ENCODE peak calls at places on chromosome 1, in six cellular contexts. X is IMR-90, Z is H9, W is neuronal stem cell, U is trophoblast cell, J is H1. B is an unnamed sample.

GRCh38 chr1:100510441-100510840 is 27.5 kb upstream of the GPR88 start:
- DNase-seq in X (no peak), Z (no peak), W (no peak), U (no peak), J (no peak), B (no peak)

GRCh38 chr1:220001095-220001501 is 45.2 kb downstream of the EPRS1 start:
- DNase-seq in X (peak), Z (no peak), W (no peak), U (no peak), J (no peak), B (no peak)

GRCh38 chr1:27416387-27417111 is 24.1 kb downstream of the GPR3 start:
- DNase-seq in X (peak), Z (peak), W (no peak), U (peak), J (no peak), B (peak)

GRCh38 chr1:2031546-2032540 is 12.7 kb downstream of the GABRD start:
- DNase-seq in X (no peak), Z (no peak), W (no peak), U (no peak), J (no peak), B (no peak)

GRCh38 chr1:154975409-154976205 is 1.1 kb downstream of the CKS1B start:
- DNase-seq in X (peak), Z (no peak), W (no peak), U (peak), J (no peak), B (peak)

GRCh38 chr1:67338642-67339041 is 31.0 kb downstream of the IL12RB2 start:
- DNase-seq in X (peak), Z (no peak), W (no peak), U (no peak), J (no peak), B (no peak)

GRCh38 chr1:54239603-54240002 is 39.6 kb downstream of the MRPL37 start:
- DNase-seq in X (no peak), Z (no peak), W (no peak), U (no peak), J (no peak), B (no peak)

GRCh38 chr1:43619996-43620920 is 29.7 kb upstream of the KDM4A start:
- DNase-seq in X (no peak), Z (no peak), W (no peak), U (no peak), J (no peak), B (no peak)

DNA sequence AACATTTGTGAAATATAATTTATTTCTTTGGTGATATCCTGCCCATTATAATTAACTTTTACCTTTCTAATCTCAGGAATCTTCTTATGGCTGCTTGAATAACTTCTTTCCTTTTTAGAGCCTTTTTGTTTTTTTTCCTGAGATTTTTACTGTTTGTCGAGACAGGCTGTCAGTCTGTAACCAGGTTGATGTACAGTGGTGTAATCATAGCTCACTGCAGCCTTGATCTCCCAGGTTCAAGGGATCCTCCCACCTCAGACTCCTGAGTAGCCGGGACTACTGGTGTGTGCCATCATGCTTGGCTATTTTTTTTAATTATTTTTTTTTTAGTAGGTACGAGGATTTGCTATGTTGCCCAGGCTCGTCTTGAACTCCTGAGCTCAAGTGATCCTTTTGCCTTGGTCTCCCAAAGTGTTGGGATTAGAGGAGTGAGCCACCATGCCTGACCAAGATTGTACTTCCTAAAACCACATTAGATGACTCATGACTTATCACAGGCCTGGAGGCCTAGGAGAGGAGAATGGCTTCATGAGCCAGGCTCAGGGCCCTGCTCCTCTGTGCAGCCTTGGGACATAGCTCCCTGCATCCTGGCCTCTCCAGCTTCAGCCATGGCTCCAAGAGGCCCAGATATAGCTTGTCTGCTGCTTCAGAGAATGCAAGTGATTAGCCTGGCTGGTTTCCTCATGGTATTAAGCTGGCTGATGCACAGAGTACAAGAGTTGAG is 48.6 kb downstream of the CTH start:
- DNase-seq in X (peak), Z (no peak), W (no peak), U (peak), J (no peak), B (peak)
- H3K18ac ChIP-seq in X (no peak), Z (peak), W (no peak), U (no peak), J (no peak), B (no peak)

GRCh38 chr1:224177356-224177999 is 5.6 kb upstream of the DEGS1 start:
- DNase-seq in X (no peak), Z (no peak), W (no peak), U (no peak), J (peak), B (no peak)
- H4K91ac ChIP-seq in X (no peak), Z (no peak), W (no peak), U (no peak), J (peak), B (no peak)

DNA sequence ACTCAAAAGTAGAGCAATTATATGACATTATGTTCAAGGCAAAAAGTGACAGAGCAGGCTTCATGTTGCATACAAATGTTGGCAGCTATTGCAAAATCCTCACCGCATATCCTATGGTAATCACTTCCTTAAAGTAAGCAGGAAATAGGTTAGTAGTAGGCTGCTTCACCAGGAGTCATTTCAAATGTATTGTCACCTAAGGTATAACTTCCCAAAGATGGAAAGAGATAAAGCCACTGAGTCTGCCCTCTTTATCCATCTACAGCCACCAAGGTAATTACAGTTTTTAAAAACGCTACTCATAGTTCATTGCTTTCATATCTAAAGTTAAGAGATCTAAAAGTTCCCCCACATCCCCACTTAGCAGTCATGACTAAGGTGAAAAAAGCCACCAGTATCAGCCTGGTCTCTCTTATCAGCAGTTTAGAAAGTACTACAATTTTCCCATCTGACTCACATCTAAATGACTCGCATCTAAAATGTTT is 31.6 kb upstream of the UBE2U start:
- DNase-seq in X (peak), Z (no peak), W (no peak), U (peak), J (no peak), B (peak)
- H2BK5ac ChIP-seq in X (peak), Z (no peak), W (no peak), U (no peak), J (no peak), B (no peak)

GRCh38 chr1:79695133-79695532 is 688.6 kb upstream of the ADGRL4 start:
- DNase-seq in X (no peak), Z (no peak), W (no peak), U (no peak), J (no peak), B (no peak)
- H3K18ac ChIP-seq in X (no peak), Z (no peak), W (no peak), U (no peak), J (no peak), B (no peak)

GRCh38 chr1:38915352-38915948 is 26.2 kb downstream of the RHBDL2 start:
- DNase-seq in X (peak), Z (no peak), W (no peak), U (peak), J (no peak), B (peak)
- H4K91ac ChIP-seq in X (no peak), Z (no peak), W (no peak), U (no peak), J (no peak), B (no peak)

GRCh38 chr1:32742956-32743355 is 40.4 kb upstream of the SYNC start:
- DNase-seq in X (no peak), Z (no peak), W (no peak), U (no peak), J (no peak), B (no peak)

GRCh38 chr1:32741067-32741416 is 38.5 kb upstream of the SYNC start:
- DNase-seq in X (no peak), Z (no peak), W (no peak), U (no peak), J (no peak), B (no peak)

GRCh38 chr1:32741417-32742131 is 39.0 kb upstream of the SYNC start:
- DNase-seq in X (no peak), Z (no peak), W (no peak), U (no peak), J (peak), B (no peak)

GRCh38 chr1:32743380-32744062 is 41.0 kb upstream of the SYNC start:
- DNase-seq in X (no peak), Z (no peak), W (no peak), U (no peak), J (no peak), B (no peak)

DNA sequence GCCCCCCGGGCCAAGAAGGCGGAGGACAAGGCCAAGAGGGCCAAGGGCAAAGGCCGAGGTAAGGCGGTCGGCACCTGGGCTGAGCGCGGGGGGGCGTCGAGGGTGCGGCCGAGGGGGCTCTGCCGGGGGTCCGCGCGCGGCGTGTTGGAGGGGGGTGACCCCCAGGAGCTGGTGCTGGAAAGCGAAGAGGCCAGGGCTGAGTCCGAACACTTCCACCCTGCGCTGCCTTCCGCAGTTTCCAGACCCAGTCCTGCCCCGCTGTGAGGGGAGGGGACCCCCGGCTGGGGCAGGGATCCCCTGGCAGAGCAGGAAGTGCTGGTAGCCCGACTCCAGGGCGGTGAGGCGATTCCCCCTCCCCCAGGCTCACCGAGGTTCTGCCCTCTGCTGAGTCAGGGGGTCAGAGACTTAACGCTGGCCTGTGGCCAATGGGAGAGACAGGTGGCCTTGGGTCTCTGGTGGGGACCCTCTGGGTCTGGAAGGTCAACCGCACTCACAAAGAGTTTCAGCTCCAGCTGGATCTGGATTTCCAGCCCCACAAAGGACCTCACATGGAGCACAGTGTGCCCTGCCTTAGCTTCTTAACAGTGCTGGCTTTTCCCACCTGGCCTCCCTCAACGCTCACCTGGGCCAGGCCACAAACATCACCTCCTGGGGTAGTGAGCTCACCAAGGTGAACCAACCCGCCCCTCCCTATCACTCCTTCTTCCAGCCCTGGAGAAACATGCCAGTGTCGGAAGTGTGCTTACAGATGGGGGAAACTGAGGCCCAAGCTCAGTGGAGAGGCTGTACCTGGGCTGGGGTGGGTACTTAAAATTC is 39.8 kb upstream of the SYNC start:
- DNase-seq in X (no peak), Z (peak), W (no peak), U (no peak), J (peak), B (no peak)
- H2BK5ac ChIP-seq in X (no peak), Z (no peak), W (peak), U (peak), J (peak), B (no peak)